ENCODE peak calls at places on chromosomes 5 and 9, in four cellular contexts. X is fibroblast of lung; S is Jurkat, Clone E6-1; Y is coronary artery. E is an unnamed sample.

GRCh38 chr5:16797949-16798348 is 138.1 kb downstream of the MYO10 start:
- DNase-seq in X (no peak), S (no peak), Y (no peak), E (no peak)

GRCh38 chr5:2173067-2173466 is 290.3 kb upstream of the IRX4 start:
- DNase-seq in X (no peak), S (no peak), Y (no peak), E (no peak)

GRCh38 chr5:6181147-6181729 is 197.1 kb downstream of the MED10 start:
- DNase-seq in X (no peak), S (no peak), Y (no peak), E (no peak)

GRCh38 chr5:159094745-159095144 is 5.0 kb downstream of the EBF1 start:
- DNase-seq in X (peak), S (peak), Y (peak), E (peak)

GRCh38 chr5:142286111-142286510 is 38.7 kb downstream of the SPRY4 start:
- DNase-seq in X (no peak), S (no peak), Y (no peak), E (no peak)

GRCh38 chr9:7147136-7148090 is 389.6 kb downstream of the KDM4C start:
- DNase-seq in X (peak), S (no peak), Y (no peak), E (no peak)

GRCh38 chr9:75148551-75148950 is 60.2 kb downstream of the OSTF1 start:
- DNase-seq in X (peak), S (peak), Y (no peak), E (peak)

GRCh38 chr9:121220996-121221671 is 19.5 kb upstream of the RAB14 start:
- DNase-seq in X (no peak), S (no peak), Y (no peak), E (no peak)

GRCh38 chr5:144429405-144429804 is 258.7 kb downstream of the KCTD16 start:
- DNase-seq in X (no peak), S (no peak), Y (no peak), E (no peak)

GRCh38 chr5:42994285-42995151 is 45.6 kb downstream of the ANXA2R start:
- DNase-seq in X (peak), S (peak), Y (peak), E (peak)

GRCh38 chr5:43627028-43627427 is 24.0 kb downstream of the NNT start:
- DNase-seq in X (peak), S (peak), Y (no peak), E (peak)

GRCh38 chr5:107615173-107615856 is 55.4 kb downstream of the EFNA5 start:
- DNase-seq in X (no peak), S (no peak), Y (no peak), E (no peak)

GRCh38 chr5:13478831-13479465 is 465.5 kb downstream of the DNAH5 start:
- DNase-seq in X (no peak), S (peak), Y (no peak), E (peak)

GRCh38 chr5:64977779-64978178 is 209.0 kb downstream of the CWC27 start:
- DNase-seq in X (peak), S (no peak), Y (no peak), E (no peak)

GRCh38 chr5:131647078-131647769 is 12.2 kb upstream of the RAPGEF6 start:
- DNase-seq in X (no peak), S (no peak), Y (no peak), E (peak)

GRCh38 chr5:157458835-157459234 is 1.2 kb upstream of the NIPAL4 start:
- DNase-seq in X (no peak), S (no peak), Y (peak), E (no peak)

GRCh38 chr9:134634667-134635230 is 6.9 kb upstream of the COL5A1 start:
- DNase-seq in X (no peak), S (no peak), Y (no peak), E (no peak)

GRCh38 chr5:83321656-83322055 is 149.9 kb upstream of the VCAN start:
- DNase-seq in X (no peak), S (no peak), Y (no peak), E (no peak)

GRCh38 chr5:180212363-180213255 is 3.6 kb upstream of the RASGEF1C start:
- DNase-seq in X (peak), S (no peak), Y (no peak), E (no peak)

GRCh38 chr5:79923431-79923830 is 67.6 kb downstream of the MTX3 start:
- DNase-seq in X (no peak), S (no peak), Y (no peak), E (no peak)

GRCh38 chr9:18564018-18564880 is 90.3 kb downstream of the ADAMTSL1 start:
- DNase-seq in X (no peak), S (no peak), Y (no peak), E (no peak)

GRCh38 chr5:76403963-76404693 is 1.0 kb downstream of the IQGAP2 start:
- DNase-seq in X (no peak), S (peak), Y (no peak), E (peak)

GRCh38 chr5:40441733-40442132 is 238.0 kb upstream of the PTGER4 start:
- DNase-seq in X (no peak), S (no peak), Y (no peak), E (no peak)

GRCh38 chr9:86175743-86176456 is 76.5 kb upstream of the GOLM1 start:
- DNase-seq in X (no peak), S (no peak), Y (no peak), E (peak)

GRCh38 chr5:150158170-150158949 is 2.7 kb upstream of the PDGFRB start:
- DNase-seq in X (no peak), S (no peak), Y (no peak), E (no peak)

GRCh38 chr5:167951121-167951520 is 340.3 kb upstream of the WWC1 start:
- DNase-seq in X (peak), S (no peak), Y (no peak), E (no peak)
- H3K4me3 ChIP-seq in X (peak), S (peak), Y (peak), E (no peak)

DNA sequence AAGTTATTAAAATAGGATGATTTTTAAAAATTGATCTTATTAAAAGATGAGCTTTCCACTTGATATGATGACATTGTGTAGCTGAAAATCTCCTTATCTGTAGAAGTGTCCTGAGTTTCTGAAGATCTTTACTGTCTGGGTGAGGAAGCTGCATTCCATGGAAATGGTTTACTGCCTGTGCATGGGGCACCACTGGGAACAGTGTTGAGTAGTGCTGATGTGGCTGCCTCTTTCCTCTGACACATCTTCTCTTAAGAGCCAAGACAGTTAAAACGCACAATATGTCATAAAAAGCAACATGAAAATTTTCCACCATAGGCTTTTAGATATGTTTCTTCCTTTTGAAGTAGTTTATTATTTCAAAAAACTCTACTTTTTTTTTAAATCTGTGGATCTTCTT is 24.6 kb downstream of the SECISBP2 start:
- DNase-seq in X (no peak), S (no peak), Y (no peak), E (no peak)
- H3K4me3 ChIP-seq in X (no peak), S (no peak), Y (no peak), E (no peak)

GRCh38 chr5:103247120-103247519 is 11.4 kb upstream of the MACIR start:
- DNase-seq in X (no peak), S (no peak), Y (no peak), E (no peak)
- H3K4me3 ChIP-seq in X (no peak), S (no peak), Y (no peak), E (no peak)

GRCh38 chr5:139667001-139667729 is 19.0 kb downstream of the CXXC5 start:
- DNase-seq in X (no peak), S (peak), Y (no peak), E (peak)

GRCh38 chr5:139667730-139668063 is 19.5 kb downstream of the CXXC5 start:
- DNase-seq in X (peak), S (no peak), Y (no peak), E (no peak)

GRCh38 chr5:139669681-139670368 is 21.7 kb downstream of the CXXC5 start:
- DNase-seq in X (no peak), S (peak), Y (no peak), E (peak)

GRCh38 chr5:139668924-139669680 is 21.0 kb downstream of the CXXC5 start:
- DNase-seq in X (no peak), S (no peak), Y (no peak), E (peak)

DNA sequence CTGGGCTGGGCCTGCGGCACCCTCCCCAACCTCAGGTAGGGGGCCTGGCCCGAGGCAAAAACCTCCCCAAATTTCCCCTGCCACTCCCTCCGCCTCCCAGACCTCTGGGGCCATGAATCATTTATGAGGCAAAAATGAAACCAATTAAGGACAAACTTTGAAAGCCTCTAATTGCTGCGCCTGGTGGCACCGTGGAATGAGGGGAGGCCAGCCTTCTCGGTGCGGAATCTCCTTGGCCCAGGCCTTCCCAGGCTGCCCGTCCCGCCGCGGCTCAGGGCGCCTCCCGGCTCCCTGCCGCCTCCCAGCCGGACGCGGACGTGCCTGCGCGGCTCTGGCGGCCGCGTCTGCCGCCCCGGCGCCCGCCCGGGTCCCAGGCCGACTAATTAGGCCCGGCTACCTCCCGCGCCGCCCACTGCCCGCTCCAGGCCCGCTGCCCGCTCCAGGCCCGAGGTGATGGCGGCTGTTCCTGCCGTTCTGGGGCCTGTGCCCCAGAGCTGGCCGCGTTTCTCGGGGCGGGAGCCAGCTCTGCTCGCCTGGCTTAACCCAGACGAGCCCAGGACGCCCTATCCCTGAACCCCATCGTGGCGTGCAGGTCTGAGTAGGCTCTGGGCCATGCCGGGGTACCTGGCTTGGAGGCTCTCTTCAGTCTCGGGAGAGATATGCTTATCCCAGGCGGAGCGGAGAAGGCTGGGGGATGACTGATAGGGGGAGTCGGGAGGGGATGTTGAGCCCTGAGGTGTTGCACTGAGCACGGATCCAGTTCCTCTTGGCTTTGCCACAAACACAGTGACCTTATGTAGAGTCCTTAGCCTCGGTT is 20.1 kb downstream of the CXXC5 start:
- DNase-seq in X (peak), S (no peak), Y (no peak), E (peak)
- H3K4me3 ChIP-seq in X (peak), S (no peak), Y (peak), E (peak)

DNA sequence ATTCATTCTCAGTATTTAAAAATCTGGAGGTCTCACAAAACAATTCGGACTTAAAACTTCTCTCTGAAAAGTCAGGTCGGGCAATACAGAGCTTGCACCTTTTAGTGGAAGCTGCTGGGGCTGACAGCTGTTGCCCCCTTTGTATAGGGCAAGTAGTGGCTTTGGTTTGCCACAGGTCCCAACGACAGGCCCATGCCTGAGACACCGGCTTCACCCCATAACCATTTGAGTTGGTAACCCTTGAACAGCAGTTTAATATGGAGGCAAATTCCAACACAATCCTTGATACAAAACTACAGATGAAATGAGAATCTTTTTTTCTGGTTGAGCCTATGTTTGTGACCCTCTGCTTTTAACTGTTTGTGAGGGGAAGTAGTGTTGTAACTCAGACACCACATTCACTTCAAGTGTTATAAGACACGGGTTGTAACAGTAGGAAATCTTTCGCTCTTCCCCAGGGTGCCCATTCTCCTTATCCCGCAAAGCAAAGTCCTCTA is 763 bp upstream of the GLRX start:
- DNase-seq in X (no peak), S (peak), Y (no peak), E (peak)
- H3K4me3 ChIP-seq in X (peak), S (peak), Y (peak), E (peak)

GRCh38 chr5:29902859-29903258 is 1290.6 kb upstream of the CDH6 start:
- DNase-seq in X (no peak), S (no peak), Y (no peak), E (no peak)
- H3K4me3 ChIP-seq in X (no peak), S (no peak), Y (no peak), E (no peak)

DNA sequence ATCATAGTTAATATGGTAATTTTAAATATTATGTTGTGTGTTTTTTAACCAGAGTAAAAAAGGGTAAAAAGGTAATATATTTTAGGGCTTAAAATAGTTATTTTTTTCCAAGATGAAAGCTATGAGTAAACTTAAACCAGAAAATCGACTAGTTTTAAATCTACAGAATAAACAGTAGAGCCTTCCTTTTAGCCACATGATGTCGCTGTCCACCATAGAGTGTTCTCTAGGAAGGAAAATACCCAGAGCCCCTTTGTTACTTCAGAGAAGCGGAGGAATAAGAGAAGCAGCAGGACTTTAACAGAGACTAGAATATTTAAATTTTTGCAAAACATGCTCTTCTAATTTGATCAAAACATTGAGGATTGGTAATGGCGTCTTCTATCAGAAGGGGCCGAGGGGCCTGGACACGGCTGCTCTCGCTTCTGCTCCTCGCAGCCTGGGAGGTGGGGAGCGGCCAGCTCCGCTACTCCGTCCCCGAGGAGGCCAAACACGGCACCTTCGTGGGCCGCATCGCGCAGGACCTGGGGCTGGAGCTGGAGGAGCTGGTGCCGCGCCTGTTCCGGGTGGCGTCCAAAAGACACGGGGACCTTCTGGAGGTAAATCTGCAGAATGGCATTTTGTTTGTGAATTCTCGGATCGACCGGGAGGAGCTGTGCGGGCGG is at the start of gene PCDHA2:
- DNase-seq in X (peak), S (no peak), Y (no peak), E (no peak)
- H3K4me3 ChIP-seq in X (no peak), S (no peak), Y (peak), E (no peak)

GRCh38 chr9:110126986-110127864 is 80.7 kb downstream of the C9orf152 start:
- DNase-seq in X (peak), S (no peak), Y (peak), E (no peak)
- H3K4me3 ChIP-seq in X (peak), S (peak), Y (peak), E (no peak)

GRCh38 chr5:72503888-72504491 is 3.2 kb downstream of the ZNF366 start:
- DNase-seq in X (peak), S (no peak), Y (no peak), E (no peak)
- H3K4me3 ChIP-seq in X (no peak), S (no peak), Y (peak), E (no peak)

E was measured in GM12865.